ENCODE peak calls at places on chromosomes 3 and 15, in four cellular contexts. C is psoas muscle, B is ELR, P is EL. V is an unnamed sample.

GRCh38 chr3:25428003-25428861 is at the start of gene RARB:
- DNase-seq in B (peak), P (peak), C (peak), V (peak)

GRCh38 chr3:43873723-43874122 is 183.0 kb downstream of the ABHD5 start:
- DNase-seq in B (peak), C (no peak), P (no peak), V (no peak)

GRCh38 chr3:46110701-46111493 is 83.6 kb upstream of the XCR1 start:
- DNase-seq in P (peak), C (no peak), B (peak), V (no peak)

GRCh38 chr15:63238796-63239195 is 38.6 kb upstream of the APH1B start:
- DNase-seq in C (no peak), B (peak), P (peak), V (no peak)

GRCh38 chr3:54843352-54843751 is 84.5 kb downstream of the LRTM1 start:
- DNase-seq in C (no peak), B (no peak), P (no peak), V (no peak)

GRCh38 chr3:55341502-55342031 is 145.5 kb downstream of the WNT5A start:
- DNase-seq in C (no peak), B (no peak), P (peak), V (no peak)

GRCh38 chr15:85142324-85142723 is 160.7 kb downstream of the PDE8A start:
- DNase-seq in P (peak), C (no peak), B (peak), V (no peak)

GRCh38 chr15:48565560-48566482 is 79.7 kb downstream of the FBN1 start:
- DNase-seq in B (peak), C (no peak), P (peak), V (no peak)

GRCh38 chr3:59660376-59660775 is 610.6 kb upstream of the CFAP20DC start:
- DNase-seq in B (no peak), P (no peak), C (no peak), V (no peak)

GRCh38 chr3:128875556-128876120 is 3.8 kb upstream of the ACAD9 start:
- DNase-seq in P (no peak), B (peak), C (peak), V (no peak)

GRCh38 chr3:182284793-182285192 is 508.5 kb upstream of the ATP11B start:
- DNase-seq in B (no peak), C (no peak), P (no peak), V (peak)

GRCh38 chr3:62046326-62046725 is 327.0 kb downstream of the FEZF2 start:
- DNase-seq in P (peak), C (no peak), B (peak), V (no peak)

GRCh38 chr3:58388550-58389061 is 45.0 kb downstream of the PDHB start:
- DNase-seq in B (peak), P (peak), C (no peak), V (no peak)

GRCh38 chr3:88882121-88882520 is 225.3 kb upstream of the EPHA3 start:
- DNase-seq in B (no peak), C (no peak), P (no peak), V (no peak)

V was measured in NCI-H1436.